ENCODE peak calls at places on chromosomes 7 and 10, in ten cellular contexts. One of them, this sample, is unnamed.

GRCh38 chr10:68516766-68517165 is 10.6 kb downstream of the SLC25A16 start:
- DNase-seq in H7: no peak
- DNase-seq in nucleus accumbens: no peak
- DNase-seq in effector memory CD8-positive, alpha-beta T cell: no peak
- DNase-seq in Peyer's patch: no peak
- DNase-seq in stimulated activated CD8-positive, alpha-beta memory T cell treated with anti-CD3 and anti-CD28 coated beads, Interleukin-2, amount 100 ng/mL, for 1 hour: no peak
- DNase-seq in ACHN: no peak
- DNase-seq in stimulated activated CD4-positive, alpha-beta T cell treated with anti-CD3 and anti-CD28 coated beads, Interleukin-1b, Interleukin-23, amount 100 ng/mL, for 4 hours: no peak
- DNase-seq in foreskin fibroblast: peak; percentile 86
- DNase-seq in Right ventricle myocardium superior: no peak
- DNase-seq in this sample: no peak

GRCh38 chr7:97499204-97499603 is 232.7 kb upstream of the TAC1 start:
- DNase-seq in H7: peak; percentile 64
- DNase-seq in nucleus accumbens: no peak
- DNase-seq in effector memory CD8-positive, alpha-beta T cell: no peak
- DNase-seq in Peyer's patch: no peak
- DNase-seq in stimulated activated CD8-positive, alpha-beta memory T cell treated with anti-CD3 and anti-CD28 coated beads, Interleukin-2, amount 100 ng/mL, for 1 hour: no peak
- DNase-seq in ACHN: peak; percentile 55
- DNase-seq in stimulated activated CD4-positive, alpha-beta T cell treated with anti-CD3 and anti-CD28 coated beads, Interleukin-1b, Interleukin-23, amount 100 ng/mL, for 4 hours: no peak
- DNase-seq in foreskin fibroblast: no peak
- DNase-seq in Right ventricle myocardium superior: no peak
- DNase-seq in this sample: peak; percentile 72

GRCh38 chr10:126955396-126955795 is 50.2 kb downstream of the DOCK1 start:
- DNase-seq in H7: no peak
- DNase-seq in nucleus accumbens: no peak
- DNase-seq in effector memory CD8-positive, alpha-beta T cell: no peak
- DNase-seq in Peyer's patch: no peak
- DNase-seq in stimulated activated CD8-positive, alpha-beta memory T cell treated with anti-CD3 and anti-CD28 coated beads, Interleukin-2, amount 100 ng/mL, for 1 hour: no peak
- DNase-seq in ACHN: no peak
- DNase-seq in stimulated activated CD4-positive, alpha-beta T cell treated with anti-CD3 and anti-CD28 coated beads, Interleukin-1b, Interleukin-23, amount 100 ng/mL, for 4 hours: no peak
- DNase-seq in foreskin fibroblast: no peak
- DNase-seq in Right ventricle myocardium superior: no peak
- DNase-seq in this sample: no peak

GRCh38 chr10:71143170-71143569 is 69.2 kb upstream of the UNC5B start:
- DNase-seq in H7: no peak
- DNase-seq in nucleus accumbens: no peak
- DNase-seq in effector memory CD8-positive, alpha-beta T cell: no peak
- DNase-seq in Peyer's patch: no peak
- DNase-seq in stimulated activated CD8-positive, alpha-beta memory T cell treated with anti-CD3 and anti-CD28 coated beads, Interleukin-2, amount 100 ng/mL, for 1 hour: no peak
- DNase-seq in ACHN: no peak
- DNase-seq in stimulated activated CD4-positive, alpha-beta T cell treated with anti-CD3 and anti-CD28 coated beads, Interleukin-1b, Interleukin-23, amount 100 ng/mL, for 4 hours: no peak
- DNase-seq in foreskin fibroblast: no peak
- DNase-seq in Right ventricle myocardium superior: peak; percentile 64
- DNase-seq in this sample: no peak

GRCh38 chr10:19788075-19788686 is 28.1 kb upstream of the PLXDC2 start:
- DNase-seq in H7: peak; percentile 15
- DNase-seq in nucleus accumbens: no peak
- DNase-seq in effector memory CD8-positive, alpha-beta T cell: no peak
- DNase-seq in Peyer's patch: no peak
- DNase-seq in stimulated activated CD8-positive, alpha-beta memory T cell treated with anti-CD3 and anti-CD28 coated beads, Interleukin-2, amount 100 ng/mL, for 1 hour: no peak
- DNase-seq in ACHN: peak; percentile 49
- DNase-seq in stimulated activated CD4-positive, alpha-beta T cell treated with anti-CD3 and anti-CD28 coated beads, Interleukin-1b, Interleukin-23, amount 100 ng/mL, for 4 hours: no peak
- DNase-seq in foreskin fibroblast: peak; percentile 68
- DNase-seq in Right ventricle myocardium superior: no peak
- DNase-seq in this sample: peak; percentile 89

GRCh38 chr7:94060772-94061171 is 56.6 kb upstream of the BET1 start:
- DNase-seq in H7: no peak
- DNase-seq in nucleus accumbens: no peak
- DNase-seq in effector memory CD8-positive, alpha-beta T cell: no peak
- DNase-seq in Peyer's patch: no peak
- DNase-seq in stimulated activated CD8-positive, alpha-beta memory T cell treated with anti-CD3 and anti-CD28 coated beads, Interleukin-2, amount 100 ng/mL, for 1 hour: no peak
- DNase-seq in ACHN: no peak
- DNase-seq in stimulated activated CD4-positive, alpha-beta T cell treated with anti-CD3 and anti-CD28 coated beads, Interleukin-1b, Interleukin-23, amount 100 ng/mL, for 4 hours: no peak
- DNase-seq in foreskin fibroblast: peak; percentile 45
- DNase-seq in Right ventricle myocardium superior: no peak
- DNase-seq in this sample: no peak

GRCh38 chr10:62336404-62336803 is 37.8 kb upstream of the ZNF365 start:
- DNase-seq in H7: no peak
- DNase-seq in nucleus accumbens: no peak
- DNase-seq in effector memory CD8-positive, alpha-beta T cell: no peak
- DNase-seq in Peyer's patch: no peak
- DNase-seq in stimulated activated CD8-positive, alpha-beta memory T cell treated with anti-CD3 and anti-CD28 coated beads, Interleukin-2, amount 100 ng/mL, for 1 hour: no peak
- DNase-seq in ACHN: no peak
- DNase-seq in stimulated activated CD4-positive, alpha-beta T cell treated with anti-CD3 and anti-CD28 coated beads, Interleukin-1b, Interleukin-23, amount 100 ng/mL, for 4 hours: no peak
- DNase-seq in foreskin fibroblast: no peak
- DNase-seq in Right ventricle myocardium superior: no peak
- DNase-seq in this sample: no peak

GRCh38 chr7:10889266-10889898 is 84.3 kb upstream of the PHF14 start:
- DNase-seq in H7: peak; percentile 70
- DNase-seq in nucleus accumbens: peak; percentile 6
- DNase-seq in effector memory CD8-positive, alpha-beta T cell: peak; percentile 27
- DNase-seq in Peyer's patch: no peak
- DNase-seq in stimulated activated CD8-positive, alpha-beta memory T cell treated with anti-CD3 and anti-CD28 coated beads, Interleukin-2, amount 100 ng/mL, for 1 hour: no peak
- DNase-seq in ACHN: peak; percentile 69
- DNase-seq in stimulated activated CD4-positive, alpha-beta T cell treated with anti-CD3 and anti-CD28 coated beads, Interleukin-1b, Interleukin-23, amount 100 ng/mL, for 4 hours: peak; percentile 3
- DNase-seq in foreskin fibroblast: peak; percentile 3
- DNase-seq in Right ventricle myocardium superior: no peak
- DNase-seq in this sample: peak; percentile 77

GRCh38 chr7:30428586-30429530 is 49.7 kb downstream of the NOD1 start:
- DNase-seq in H7: peak; percentile 3
- DNase-seq in nucleus accumbens: no peak
- DNase-seq in effector memory CD8-positive, alpha-beta T cell: no peak
- DNase-seq in Peyer's patch: no peak
- DNase-seq in stimulated activated CD8-positive, alpha-beta memory T cell treated with anti-CD3 and anti-CD28 coated beads, Interleukin-2, amount 100 ng/mL, for 1 hour: no peak
- DNase-seq in ACHN: no peak
- DNase-seq in stimulated activated CD4-positive, alpha-beta T cell treated with anti-CD3 and anti-CD28 coated beads, Interleukin-1b, Interleukin-23, amount 100 ng/mL, for 4 hours: no peak
- DNase-seq in foreskin fibroblast: no peak
- DNase-seq in Right ventricle myocardium superior: no peak
- DNase-seq in this sample: no peak

GRCh38 chr7:5230272-5231067 is 40.4 kb downstream of the WIPI2 start:
- DNase-seq in H7: peak; percentile 13
- DNase-seq in nucleus accumbens: no peak
- DNase-seq in effector memory CD8-positive, alpha-beta T cell: no peak
- DNase-seq in Peyer's patch: no peak
- DNase-seq in stimulated activated CD8-positive, alpha-beta memory T cell treated with anti-CD3 and anti-CD28 coated beads, Interleukin-2, amount 100 ng/mL, for 1 hour: no peak
- DNase-seq in ACHN: no peak
- DNase-seq in stimulated activated CD4-positive, alpha-beta T cell treated with anti-CD3 and anti-CD28 coated beads, Interleukin-1b, Interleukin-23, amount 100 ng/mL, for 4 hours: no peak
- DNase-seq in foreskin fibroblast: no peak
- DNase-seq in Right ventricle myocardium superior: peak; percentile 39
- DNase-seq in this sample: no peak

GRCh38 chr7:142482899-142483658 is 225.2 kb upstream of the PRSS58 start:
- DNase-seq in H7: peak; percentile 69
- DNase-seq in nucleus accumbens: peak; percentile 4
- DNase-seq in effector memory CD8-positive, alpha-beta T cell: no peak
- DNase-seq in Peyer's patch: no peak
- DNase-seq in stimulated activated CD8-positive, alpha-beta memory T cell treated with anti-CD3 and anti-CD28 coated beads, Interleukin-2, amount 100 ng/mL, for 1 hour: no peak
- DNase-seq in ACHN: peak; percentile 65
- DNase-seq in stimulated activated CD4-positive, alpha-beta T cell treated with anti-CD3 and anti-CD28 coated beads, Interleukin-1b, Interleukin-23, amount 100 ng/mL, for 4 hours: peak; percentile 51
- DNase-seq in foreskin fibroblast: peak; percentile 86
- DNase-seq in Right ventricle myocardium superior: no peak
- DNase-seq in this sample: peak; percentile 74

GRCh38 chr7:106018566-106019338 is 55.7 kb downstream of the CDHR3 start:
- DNase-seq in H7: no peak
- DNase-seq in nucleus accumbens: no peak
- DNase-seq in effector memory CD8-positive, alpha-beta T cell: no peak
- DNase-seq in Peyer's patch: no peak
- DNase-seq in stimulated activated CD8-positive, alpha-beta memory T cell treated with anti-CD3 and anti-CD28 coated beads, Interleukin-2, amount 100 ng/mL, for 1 hour: no peak
- DNase-seq in ACHN: no peak
- DNase-seq in stimulated activated CD4-positive, alpha-beta T cell treated with anti-CD3 and anti-CD28 coated beads, Interleukin-1b, Interleukin-23, amount 100 ng/mL, for 4 hours: no peak
- DNase-seq in foreskin fibroblast: peak; percentile 34
- DNase-seq in Right ventricle myocardium superior: no peak
- DNase-seq in this sample: no peak

GRCh38 chr10:30488319-30488718 is 54.3 kb downstream of the MAP3K8 start:
- DNase-seq in H7: no peak
- DNase-seq in nucleus accumbens: no peak
- DNase-seq in effector memory CD8-positive, alpha-beta T cell: no peak
- DNase-seq in Peyer's patch: no peak
- DNase-seq in stimulated activated CD8-positive, alpha-beta memory T cell treated with anti-CD3 and anti-CD28 coated beads, Interleukin-2, amount 100 ng/mL, for 1 hour: no peak
- DNase-seq in ACHN: no peak
- DNase-seq in stimulated activated CD4-positive, alpha-beta T cell treated with anti-CD3 and anti-CD28 coated beads, Interleukin-1b, Interleukin-23, amount 100 ng/mL, for 4 hours: no peak
- DNase-seq in foreskin fibroblast: no peak
- DNase-seq in Right ventricle myocardium superior: no peak
- DNase-seq in this sample: no peak

GRCh38 chr10:103806376-103807320 is 48.7 kb downstream of the SH3PXD2A start:
- DNase-seq in H7: no peak
- DNase-seq in nucleus accumbens: no peak
- DNase-seq in effector memory CD8-positive, alpha-beta T cell: no peak
- DNase-seq in Peyer's patch: peak; percentile 47
- DNase-seq in stimulated activated CD8-positive, alpha-beta memory T cell treated with anti-CD3 and anti-CD28 coated beads, Interleukin-2, amount 100 ng/mL, for 1 hour: no peak
- DNase-seq in ACHN: no peak
- DNase-seq in stimulated activated CD4-positive, alpha-beta T cell treated with anti-CD3 and anti-CD28 coated beads, Interleukin-1b, Interleukin-23, amount 100 ng/mL, for 4 hours: no peak
- DNase-seq in foreskin fibroblast: no peak
- DNase-seq in Right ventricle myocardium superior: no peak
- DNase-seq in this sample: no peak

GRCh38 chr10:6431861-6432260 is 148.2 kb downstream of the PRKCQ start:
- DNase-seq in H7: no peak
- DNase-seq in nucleus accumbens: no peak
- DNase-seq in effector memory CD8-positive, alpha-beta T cell: no peak
- DNase-seq in Peyer's patch: no peak
- DNase-seq in stimulated activated CD8-positive, alpha-beta memory T cell treated with anti-CD3 and anti-CD28 coated beads, Interleukin-2, amount 100 ng/mL, for 1 hour: no peak
- DNase-seq in ACHN: no peak
- DNase-seq in stimulated activated CD4-positive, alpha-beta T cell treated with anti-CD3 and anti-CD28 coated beads, Interleukin-1b, Interleukin-23, amount 100 ng/mL, for 4 hours: no peak
- DNase-seq in foreskin fibroblast: no peak
- DNase-seq in Right ventricle myocardium superior: no peak
- DNase-seq in this sample: no peak

GRCh38 chr7:3893151-3893788 is 592.2 kb downstream of the SDK1 start:
- DNase-seq in H7: no peak
- DNase-seq in nucleus accumbens: no peak
- DNase-seq in effector memory CD8-positive, alpha-beta T cell: no peak
- DNase-seq in Peyer's patch: no peak
- DNase-seq in stimulated activated CD8-positive, alpha-beta memory T cell treated with anti-CD3 and anti-CD28 coated beads, Interleukin-2, amount 100 ng/mL, for 1 hour: no peak
- DNase-seq in ACHN: no peak
- DNase-seq in stimulated activated CD4-positive, alpha-beta T cell treated with anti-CD3 and anti-CD28 coated beads, Interleukin-1b, Interleukin-23, amount 100 ng/mL, for 4 hours: no peak
- DNase-seq in foreskin fibroblast: no peak
- DNase-seq in Right ventricle myocardium superior: no peak
- DNase-seq in this sample: no peak

GRCh38 chr7:94450044-94450697 is 55.5 kb downstream of the COL1A2 start:
- DNase-seq in H7: no peak
- DNase-seq in nucleus accumbens: no peak
- DNase-seq in effector memory CD8-positive, alpha-beta T cell: no peak
- DNase-seq in Peyer's patch: no peak
- DNase-seq in stimulated activated CD8-positive, alpha-beta memory T cell treated with anti-CD3 and anti-CD28 coated beads, Interleukin-2, amount 100 ng/mL, for 1 hour: no peak
- DNase-seq in ACHN: no peak
- DNase-seq in stimulated activated CD4-positive, alpha-beta T cell treated with anti-CD3 and anti-CD28 coated beads, Interleukin-1b, Interleukin-23, amount 100 ng/mL, for 4 hours: no peak
- DNase-seq in foreskin fibroblast: no peak
- DNase-seq in Right ventricle myocardium superior: no peak
- DNase-seq in this sample: no peak

GRCh38 chr10:122348512-122348911 is 26.0 kb upstream of the PLEKHA1 start:
- DNase-seq in H7: no peak
- DNase-seq in nucleus accumbens: no peak
- DNase-seq in effector memory CD8-positive, alpha-beta T cell: no peak
- DNase-seq in Peyer's patch: no peak
- DNase-seq in stimulated activated CD8-positive, alpha-beta memory T cell treated with anti-CD3 and anti-CD28 coated beads, Interleukin-2, amount 100 ng/mL, for 1 hour: no peak
- DNase-seq in ACHN: peak; percentile 92
- DNase-seq in stimulated activated CD4-positive, alpha-beta T cell treated with anti-CD3 and anti-CD28 coated beads, Interleukin-1b, Interleukin-23, amount 100 ng/mL, for 4 hours: no peak
- DNase-seq in foreskin fibroblast: no peak
- DNase-seq in Right ventricle myocardium superior: no peak
- DNase-seq in this sample: no peak

GRCh38 chr10:29244978-29245377 is 43.9 kb upstream of the LYZL1 start:
- DNase-seq in H7: no peak
- DNase-seq in nucleus accumbens: no peak
- DNase-seq in effector memory CD8-positive, alpha-beta T cell: no peak
- DNase-seq in Peyer's patch: no peak
- DNase-seq in stimulated activated CD8-positive, alpha-beta memory T cell treated with anti-CD3 and anti-CD28 coated beads, Interleukin-2, amount 100 ng/mL, for 1 hour: no peak
- DNase-seq in ACHN: no peak
- DNase-seq in stimulated activated CD4-positive, alpha-beta T cell treated with anti-CD3 and anti-CD28 coated beads, Interleukin-1b, Interleukin-23, amount 100 ng/mL, for 4 hours: no peak
- DNase-seq in foreskin fibroblast: no peak
- DNase-seq in Right ventricle myocardium superior: no peak
- DNase-seq in this sample: no peak

GRCh38 chr7:100726998-100727761 is 6.2 kb upstream of the ZAN start:
- DNase-seq in H7: peak; percentile 5
- DNase-seq in nucleus accumbens: no peak
- DNase-seq in effector memory CD8-positive, alpha-beta T cell: no peak
- DNase-seq in Peyer's patch: no peak
- DNase-seq in stimulated activated CD8-positive, alpha-beta memory T cell treated with anti-CD3 and anti-CD28 coated beads, Interleukin-2, amount 100 ng/mL, for 1 hour: no peak
- DNase-seq in ACHN: no peak
- DNase-seq in stimulated activated CD4-positive, alpha-beta T cell treated with anti-CD3 and anti-CD28 coated beads, Interleukin-1b, Interleukin-23, amount 100 ng/mL, for 4 hours: no peak
- DNase-seq in foreskin fibroblast: peak; percentile 93
- DNase-seq in Right ventricle myocardium superior: no peak
- DNase-seq in this sample: no peak

GRCh38 chr10:3887885-3888476 is 103.0 kb upstream of the KLF6 start:
- DNase-seq in H7: peak; percentile 66
- DNase-seq in nucleus accumbens: no peak
- DNase-seq in effector memory CD8-positive, alpha-beta T cell: peak; percentile 72
- DNase-seq in Peyer's patch: no peak
- DNase-seq in stimulated activated CD8-positive, alpha-beta memory T cell treated with anti-CD3 and anti-CD28 coated beads, Interleukin-2, amount 100 ng/mL, for 1 hour: peak; percentile 34
- DNase-seq in ACHN: peak; percentile 82
- DNase-seq in stimulated activated CD4-positive, alpha-beta T cell treated with anti-CD3 and anti-CD28 coated beads, Interleukin-1b, Interleukin-23, amount 100 ng/mL, for 4 hours: peak; percentile 46
- DNase-seq in foreskin fibroblast: peak; percentile 79
- DNase-seq in Right ventricle myocardium superior: no peak
- DNase-seq in this sample: peak; percentile 73

GRCh38 chr10:69696073-69696731 is 66.2 kb downstream of the FAM241B start:
- DNase-seq in H7: peak; percentile 76
- DNase-seq in nucleus accumbens: no peak
- DNase-seq in effector memory CD8-positive, alpha-beta T cell: no peak
- DNase-seq in Peyer's patch: no peak
- DNase-seq in stimulated activated CD8-positive, alpha-beta memory T cell treated with anti-CD3 and anti-CD28 coated beads, Interleukin-2, amount 100 ng/mL, for 1 hour: no peak
- DNase-seq in ACHN: peak; percentile 56
- DNase-seq in stimulated activated CD4-positive, alpha-beta T cell treated with anti-CD3 and anti-CD28 coated beads, Interleukin-1b, Interleukin-23, amount 100 ng/mL, for 4 hours: no peak
- DNase-seq in foreskin fibroblast: peak; percentile 83
- DNase-seq in Right ventricle myocardium superior: no peak
- DNase-seq in this sample: peak; percentile 72

GRCh38 chr7:105688617-105689016 is 107.3 kb upstream of the EFCAB10 start:
- DNase-seq in H7: no peak
- DNase-seq in nucleus accumbens: no peak
- DNase-seq in effector memory CD8-positive, alpha-beta T cell: no peak
- DNase-seq in Peyer's patch: no peak
- DNase-seq in stimulated activated CD8-positive, alpha-beta memory T cell treated with anti-CD3 and anti-CD28 coated beads, Interleukin-2, amount 100 ng/mL, for 1 hour: no peak
- DNase-seq in ACHN: no peak
- DNase-seq in stimulated activated CD4-positive, alpha-beta T cell treated with anti-CD3 and anti-CD28 coated beads, Interleukin-1b, Interleukin-23, amount 100 ng/mL, for 4 hours: no peak
- DNase-seq in foreskin fibroblast: no peak
- DNase-seq in Right ventricle myocardium superior: no peak
- DNase-seq in this sample: no peak

This sample was measured in GM23338.